ENCODE peak calls at places on chromosomes 7 and 10, in six cellular contexts. R is A549; D is cardiac fibroblast; N is stimulated activated CD4-positive, alpha-beta T cell treated with anti-CD3 and anti-CD28 coated beads, Interleukin-2, amount 100 ng/mL, for 48 hours; Q is amniotic stem cell; B is activated CD4-positive, alpha-beta T cell treated with anti-CD3 and anti-CD28 coated beads for 24 hours. Z is an unnamed sample.

GRCh38 chr10:129562487-129562886 is 95.4 kb downstream of the MGMT start:
- DNase-seq in R (no peak), D (no peak), N (no peak), Q (no peak), B (no peak), Z (no peak)

GRCh38 chr7:108083980-108084379 is 46.2 kb downstream of the LAMB4 start:
- DNase-seq in R (no peak), D (peak; percentile 27), N (no peak), Q (no peak), B (no peak), Z (no peak)

GRCh38 chr10:49053998-49054692 is 61.2 kb downstream of the VSTM4 start:
- DNase-seq in R (no peak), D (no peak), N (no peak), Q (no peak), B (no peak), Z (no peak)

GRCh38 chr10:89555688-89556445 is 20.5 kb upstream of the SLC16A12 start:
- DNase-seq in R (peak; percentile 38), D (peak; percentile 45), N (no peak), Q (no peak), B (no peak), Z (no peak)

GRCh38 chr7:77727936-77728701 is 31.9 kb downstream of the RSBN1L start:
- DNase-seq in R (peak; percentile 30), D (peak; percentile 44), N (no peak), Q (peak; percentile 41), B (no peak), Z (peak; percentile 86)

GRCh38 chr7:144853542-144853941 is 17.7 kb upstream of the TPK1 start:
- DNase-seq in R (no peak), D (no peak), N (no peak), Q (no peak), B (no peak), Z (no peak)

GRCh38 chr7:98409843-98410242 is 9.0 kb upstream of the BAIAP2L1 start:
- DNase-seq in R (peak; percentile 83), D (peak; percentile 18), N (no peak), Q (no peak), B (no peak), Z (no peak)

GRCh38 chr7:30389793-30390192 is 88.8 kb downstream of the NOD1 start:
- DNase-seq in R (no peak), D (no peak), N (no peak), Q (no peak), B (no peak), Z (no peak)

GRCh38 chr7:12719141-12719919 is 31.9 kb downstream of the ARL4A start:
- DNase-seq in R (peak; percentile 71), D (peak; percentile 90), N (no peak), Q (peak; percentile 55), B (no peak), Z (no peak)

GRCh38 chr10:3538850-3539531 is 246.0 kb downstream of the KLF6 start:
- DNase-seq in R (peak; percentile 50), D (peak; percentile 96), N (no peak), Q (peak; percentile 81), B (no peak), Z (no peak)

GRCh38 chr7:142357953-142358520 is 100.2 kb upstream of the PRSS58 start:
- DNase-seq in R (peak; percentile 76), D (peak; percentile 83), N (peak; percentile 30), Q (no peak), B (no peak), Z (peak; percentile 66)

GRCh38 chr10:82742478-82742877 is 867.5 kb downstream of the NRG3 start:
- DNase-seq in R (peak; percentile 13), D (peak; percentile 66), N (no peak), Q (peak; percentile 7), B (no peak), Z (no peak)

GRCh38 chr10:4704034-4704545 is 121.9 kb upstream of the AKR1E2 start:
- DNase-seq in R (peak; percentile 62), D (peak; percentile 97), N (no peak), Q (peak; percentile 69), B (no peak), Z (no peak)

GRCh38 chr10:78798976-78799730 is 269.6 kb upstream of the ZMIZ1 start:
- DNase-seq in R (no peak), D (peak; percentile 9), N (no peak), Q (no peak), B (no peak), Z (no peak)

GRCh38 chr7:30995541-30995940 is 31.8 kb downstream of the GHRHR start:
- DNase-seq in R (no peak), D (no peak), N (no peak), Q (no peak), B (no peak), Z (no peak)

GRCh38 chr7:143936087-143937009 is 1.3 kb downstream of the OR2F2 start:
- DNase-seq in R (no peak), D (peak; percentile 92), N (no peak), Q (peak; percentile 79), B (no peak), Z (no peak)

GRCh38 chr7:139321071-139321745 is 19.9 kb upstream of the FMC1 start:
- DNase-seq in R (peak; percentile 48), D (peak; percentile 42), N (no peak), Q (no peak), B (no peak), Z (no peak)

GRCh38 chr7:119596651-119597050 is 676.3 kb upstream of the KCND2 start:
- DNase-seq in R (no peak), D (no peak), N (no peak), Q (no peak), B (no peak), Z (no peak)

GRCh38 chr10:86364551-86365345 is 1.8 kb downstream of the GRID1 start:
- DNase-seq in R (no peak), D (no peak), N (no peak), Q (no peak), B (no peak), Z (no peak)

GRCh38 chr10:36676321-36677169 is 448.9 kb upstream of the ANKRD30A start:
- DNase-seq in R (no peak), D (peak; percentile 31), N (no peak), Q (no peak), B (no peak), Z (peak; percentile 61)

GRCh38 chr7:23315366-23315765 is 16.2 kb downstream of the MALSU1 start:
- DNase-seq in R (no peak), D (peak; percentile 79), N (no peak), Q (no peak), B (no peak), Z (no peak)

GRCh38 chr10:133520193-133520738 is 6.9 kb upstream of the CYP2E1 start:
- DNase-seq in R (peak; percentile 79), D (peak; percentile 48), N (peak; percentile 97), Q (peak; percentile 4), B (peak; percentile 94), Z (peak; percentile 76)

GRCh38 chr7:79936281-79936983 is 198.2 kb upstream of the GNAI1 start:
- DNase-seq in R (no peak), D (peak; percentile 64), N (no peak), Q (no peak), B (no peak), Z (no peak)

GRCh38 chr10:4883079-4883739 is 57.2 kb downstream of the AKR1E2 start:
- DNase-seq in R (peak; percentile 26), D (peak; percentile 76), N (no peak), Q (no peak), B (no peak), Z (no peak)

GRCh38 chr7:118109607-118110006 is 74.4 kb upstream of the LSM8 start:
- DNase-seq in R (peak; percentile 63), D (no peak), N (no peak), Q (no peak), B (no peak), Z (peak; percentile 9)

GRCh38 chr10:88008866-88009470 is 145.5 kb downstream of the PTEN start:
- DNase-seq in R (peak; percentile 50), D (peak; percentile 18), N (no peak), Q (no peak), B (no peak), Z (no peak)

GRCh38 chr7:47092331-47092730 is 489.6 kb downstream of the TNS3 start:
- DNase-seq in R (no peak), D (no peak), N (no peak), Q (no peak), B (no peak), Z (no peak)

GRCh38 chr10:102468683-102469082 is 17.3 kb upstream of the C10orf95 start:
- DNase-seq in R (no peak), D (peak; percentile 73), N (no peak), Q (no peak), B (no peak), Z (no peak)

GRCh38 chr7:19930851-19931250 is 157.4 kb upstream of the TMEM196 start:
- DNase-seq in R (no peak), D (no peak), N (no peak), Q (no peak), B (no peak), Z (no peak)

GRCh38 chr7:78529392-78529791 is 730.8 kb downstream of the PHTF2 start:
- DNase-seq in R (no peak), D (peak; percentile 38), N (no peak), Q (peak; percentile 15), B (no peak), Z (no peak)

GRCh38 chr7:117715784-117716445 is 157.3 kb downstream of the CTTNBP2 start:
- DNase-seq in R (peak; percentile 83), D (peak; percentile 62), N (peak; percentile 0), Q (peak; percentile 33), B (no peak), Z (peak; percentile 38)

GRCh38 chr10:126549326-126549725 is 121.2 kb downstream of the C10orf90 start:
- DNase-seq in R (no peak), D (peak; percentile 21), N (no peak), Q (no peak), B (no peak), Z (no peak)